ENCODE peak calls at places on chromosome 1, in four cellular contexts. I, M, T and P are unnamed samples.

GRCh38 chr1:110630770-110631663 is 24.9 kb upstream of the KCNA2 start:
- DNase-seq in M (peak; percentile 80), T (peak; percentile 81), I (no peak), P (peak; percentile 79)

GRCh38 chr1:28139033-28139712 is 37.3 kb downstream of the PTAFR start:
- DNase-seq in T (no peak), M (no peak), I (no peak), P (no peak)

GRCh38 chr1:155977607-155978324 is 581 bp downstream of the ARHGEF2 start:
- DNase-seq in T (no peak), I (no peak), M (peak; percentile 51), P (peak; percentile 55)

GRCh38 chr1:50176563-50176885 is 67.8 kb downstream of the ELAVL4 start:
- DNase-seq in I (no peak), M (no peak), T (no peak), P (no peak)

GRCh38 chr1:231338270-231339128 is at the start of gene SPRTN:
- DNase-seq in M (no peak), I (no peak), T (no peak), P (peak; percentile 93)

GRCh38 chr1:26284597-26285351 is 4.9 kb downstream of the SH3BGRL3 start:
- DNase-seq in M (peak; percentile 86), T (peak; percentile 85), I (no peak), P (peak; percentile 90)

GRCh38 chr1:89179343-89179742 is 3.5 kb upstream of the GBP7 start:
- DNase-seq in T (no peak), M (no peak), I (no peak), P (no peak)

GRCh38 chr1:152170287-152170933 is 11.4 kb upstream of the RPTN start:
- DNase-seq in I (no peak), T (no peak), M (no peak), P (no peak)

GRCh38 chr1:13754003-13754402 is 54.0 kb downstream of the PRDM2 start:
- DNase-seq in I (no peak), M (no peak), T (no peak), P (no peak)